ENCODE peak calls at places on chromosomes 5 and 9, in nine cellular contexts. D is mesenteric fat pad, I is mucosa of descending colon, U is NCI-H1092 treated with DMSO at 0.1 percent for 48 hours, T is LHCN-M2, S is NCI-H1417, F is OCI-LY7, E is SJSA1, Y is heart right ventricle. B is an unnamed sample.
A peak's percentile ranks its signal among the peaks of the same experiment; 100 is the strongest.

GRCh38 chr5:168578506-168579205 is 512 bp downstream of the PANK3 start:
- DNase-seq in D (no peak), I (peak; percentile 44), U (peak; percentile 31), T (peak; percentile 63), S (no peak), F (no peak), E (peak; percentile 52), Y (no peak), B (no peak)

GRCh38 chr5:69231851-69232250 is 2.8 kb upstream of the CDK7 start:
- DNase-seq in D (no peak), I (no peak), U (no peak), T (peak; percentile 14), S (no peak), F (no peak), E (no peak), Y (no peak), B (peak; percentile 30)

GRCh38 chr5:73733219-73733618 is 107.2 kb downstream of the ARHGEF28 start:
- DNase-seq in D (no peak), I (no peak), U (no peak), T (no peak), S (no peak), F (no peak), E (no peak), Y (no peak), B (no peak)

GRCh38 chr5:60993425-60993824 is 48.4 kb downstream of the NDUFAF2 start:
- DNase-seq in D (no peak), I (no peak), U (no peak), T (peak; percentile 12), S (no peak), F (peak; percentile 8), E (no peak), Y (no peak), B (no peak)

GRCh38 chr5:38673671-38674071 is 117.2 kb upstream of the LIFR start:
- DNase-seq in D (no peak), I (no peak), U (no peak), T (no peak), S (no peak), F (peak; percentile 12), E (no peak), Y (no peak), B (no peak)

GRCh38 chr9:20823051-20823450 is 139.0 kb downstream of the FOCAD start:
- DNase-seq in D (no peak), I (no peak), U (no peak), T (no peak), S (no peak), F (no peak), E (no peak), Y (no peak), B (no peak)

GRCh38 chr5:135991381-135991907 is 36.7 kb upstream of the LECT2 start:
- DNase-seq in D (no peak), I (no peak), U (no peak), T (no peak), S (no peak), F (no peak), E (peak; percentile 34), Y (no peak), B (no peak)

GRCh38 chr5:56564451-56565223 is 250.7 kb upstream of the MAP3K1 start:
- DNase-seq in D (no peak), I (no peak), U (no peak), T (peak; percentile 18), S (no peak), F (no peak), E (no peak), Y (no peak), B (no peak)

GRCh38 chr9:130698514-130698913 is 4.9 kb downstream of the EXOSC2 start:
- DNase-seq in D (no peak), I (no peak), U (no peak), T (no peak), S (no peak), F (no peak), E (peak; percentile 54), Y (no peak), B (no peak)

GRCh38 chr5:170120576-170120975 is 14.9 kb downstream of the FOXI1 start:
- DNase-seq in D (no peak), I (no peak), U (no peak), T (peak; percentile 21), S (no peak), F (no peak), E (peak; percentile 16), Y (no peak), B (no peak)

GRCh38 chr5:74919487-74919886 is 53.3 kb upstream of the FAM169A start:
- DNase-seq in D (no peak), I (no peak), U (peak; percentile 22), T (peak; percentile 64), S (peak; percentile 11), F (peak; percentile 12), E (no peak), Y (no peak), B (no peak)

GRCh38 chr5:140563554-140563953 is 844 bp downstream of the APBB3 start:
- DNase-seq in D (no peak), I (peak; percentile 40), U (no peak), T (no peak), S (no peak), F (peak; percentile 18), E (no peak), Y (no peak), B (no peak)

GRCh38 chr5:173412566-173412965 is 84.4 kb upstream of the STC2 start:
- DNase-seq in D (no peak), I (no peak), U (no peak), T (peak; percentile 23), S (no peak), F (no peak), E (peak; percentile 64), Y (no peak), B (no peak)

GRCh38 chr5:144429405-144429804 is 258.7 kb downstream of the KCTD16 start:
- DNase-seq in D (no peak), I (no peak), U (no peak), T (no peak), S (no peak), F (no peak), E (no peak), Y (no peak), B (no peak)

GRCh38 chr5:54645888-54646284 is 128.3 kb downstream of the SNX18 start:
- DNase-seq in D (no peak), I (no peak), U (no peak), T (no peak), S (no peak), F (no peak), E (no peak), Y (no peak), B (no peak)

GRCh38 chr9:129898205-129898604 is 62.9 kb downstream of the USP20 start:
- DNase-seq in D (no peak), I (no peak), U (no peak), T (no peak), S (no peak), F (no peak), E (no peak), Y (no peak), B (no peak)

GRCh38 chr9:83425240-83425639 is 113.0 kb downstream of the FRMD3 start:
- DNase-seq in D (no peak), I (no peak), U (no peak), T (no peak), S (no peak), F (no peak), E (no peak), Y (no peak), B (no peak)

GRCh38 chr9:99511723-99512122 is 289.6 kb downstream of the SEC61B start:
- DNase-seq in D (no peak), I (no peak), U (no peak), T (peak; percentile 6), S (no peak), F (no peak), E (no peak), Y (no peak), B (no peak)

GRCh38 chr5:57693488-57694305 is 211.1 kb upstream of the ACTBL2 start:
- DNase-seq in D (no peak), I (no peak), U (no peak), T (no peak), S (no peak), F (no peak), E (no peak), Y (no peak), B (no peak)

GRCh38 chr5:53480474-53481353 is at the start of gene FST:
- DNase-seq in D (no peak), I (peak; percentile 7), U (peak; percentile 12), T (no peak), S (peak; percentile 49), F (no peak), E (peak; percentile 44), Y (no peak), B (no peak)

GRCh38 chr9:109535365-109535764 is 37.3 kb upstream of the PTPN3 start:
- DNase-seq in D (no peak), I (no peak), U (no peak), T (no peak), S (no peak), F (no peak), E (no peak), Y (no peak), B (no peak)

GRCh38 chr5:460413-460700 is 17.4 kb downstream of the EXOC3 start:
- DNase-seq in D (peak; percentile 65), I (no peak), U (no peak), T (no peak), S (no peak), F (no peak), E (peak; percentile 39), Y (no peak), B (no peak)

GRCh38 chr5:100566382-100567141 is 31.4 kb downstream of the FAM174A start:
- DNase-seq in D (no peak), I (no peak), U (no peak), T (no peak), S (no peak), F (no peak), E (no peak), Y (no peak), B (no peak)

GRCh38 chr9:6049798-6050197 is 34.4 kb upstream of the RANBP6 start:
- DNase-seq in D (no peak), I (peak; percentile 41), U (no peak), T (no peak), S (no peak), F (peak; percentile 53), E (no peak), Y (no peak), B (no peak)

GRCh38 chr9:27426717-27427645 is 97.1 kb upstream of the IFNK start:
- DNase-seq in D (no peak), I (no peak), U (peak; percentile 58), T (peak; percentile 19), S (no peak), F (no peak), E (no peak), Y (no peak), B (peak; percentile 37)

GRCh38 chr5:138444774-138445546 is 6.1 kb downstream of the REEP2 start:
- DNase-seq in D (peak; percentile 87), I (no peak), U (no peak), T (no peak), S (no peak), F (no peak), E (no peak), Y (no peak), B (no peak)

GRCh38 chr5:61394078-61394701 is 62.1 kb downstream of the ZSWIM6 start:
- DNase-seq in D (no peak), I (no peak), U (no peak), T (peak; percentile 30), S (no peak), F (no peak), E (no peak), Y (no peak), B (no peak)

GRCh38 chr5:9782806-9783560 is 152.8 kb upstream of the TAS2R1 start:
- DNase-seq in D (no peak), I (peak; percentile 38), U (no peak), T (peak; percentile 1), S (no peak), F (no peak), E (no peak), Y (no peak), B (no peak)

GRCh38 chr5:55471468-55471867 is 63.3 kb downstream of the PLPP1 start:
- DNase-seq in D (no peak), I (no peak), U (no peak), T (no peak), S (no peak), F (no peak), E (no peak), Y (no peak), B (no peak)